ENCODE peak calls at places on chromosomes 7 and 10, in ten cellular contexts. X is BJ; N is cardiac muscle cell; T is H7; V is CD8-positive, alpha-beta T cell; D is left ventricle myocardium inferior; F is fibroblast of lung; G is Panc1; E is aorta; B is GM23338. Y is an unnamed sample.

GRCh38 chr10:27525819-27526218 is 21.7 kb downstream of the RAB18 start:
- DNase-seq in N (peak; percentile 75), F (peak; percentile 53), X (peak; percentile 46), V (no peak), T (no peak), D (no peak), E (no peak), G (no peak), B (no peak), Y (no peak)

GRCh38 chr10:48461623-48462481 is 143.0 kb downstream of the ARHGAP22 start:
- DNase-seq in F (no peak), T (peak; percentile 19), B (no peak), V (no peak), X (no peak), G (no peak), E (no peak), D (no peak), N (no peak), Y (peak; percentile 5)

GRCh38 chr7:135837675-135838074 is 89.1 kb upstream of the FAM180A start:
- DNase-seq in E (no peak), T (no peak), D (no peak), G (no peak), B (no peak), V (no peak), F (no peak), X (no peak), N (no peak), Y (no peak)

GRCh38 chr7:79512269-79512668 is 58.8 kb upstream of the MAGI2 start:
- DNase-seq in B (no peak), N (peak; percentile 15), E (no peak), G (no peak), X (no peak), D (no peak), F (no peak), V (no peak), T (no peak), Y (no peak)

GRCh38 chr10:17474595-17474994 is 20.2 kb upstream of the ST8SIA6 start:
- DNase-seq in F (no peak), B (no peak), N (peak; percentile 45), V (no peak), X (no peak), G (no peak), E (no peak), T (no peak), D (no peak), Y (no peak)

GRCh38 chr7:84939442-84939841 is 247.4 kb downstream of the SEMA3D start:
- DNase-seq in E (no peak), V (no peak), G (no peak), D (no peak), X (no peak), B (no peak), F (no peak), N (no peak), T (no peak), Y (no peak)

GRCh38 chr7:34281260-34281659 is 375.9 kb downstream of the BMPER start:
- DNase-seq in D (no peak), G (no peak), F (no peak), V (no peak), B (peak; percentile 24), X (no peak), N (no peak), E (no peak), T (no peak), Y (no peak)

GRCh38 chr7:83655951-83656556 is 7.1 kb upstream of the SEMA3E start:
- DNase-seq in F (peak; percentile 52), X (no peak), N (peak; percentile 70), B (peak; percentile 67), E (no peak), V (no peak), G (peak; percentile 72), D (no peak), T (peak; percentile 26), Y (peak; percentile 57)

GRCh38 chr10:986881-987634 is 1.2 kb upstream of the GTPBP4 start:
- DNase-seq in V (no peak), G (no peak), B (peak; percentile 39), T (no peak), E (no peak), N (peak; percentile 32), D (no peak), F (peak; percentile 93), X (peak; percentile 81), Y (no peak)

GRCh38 chr7:151598045-151598444 is 78.3 kb upstream of the RHEB start:
- DNase-seq in D (no peak), F (peak; percentile 97), T (no peak), V (no peak), N (peak; percentile 82), B (no peak), X (peak; percentile 59), G (peak; percentile 56), E (no peak), Y (no peak)

GRCh38 chr7:73358590-73359275 is 30.8 kb downstream of the FKBP6 start:
- DNase-seq in E (no peak), F (no peak), V (no peak), N (no peak), X (no peak), T (no peak), D (no peak), B (no peak), G (no peak), Y (no peak)

GRCh38 chr7:1961776-1962276 is 270.9 kb downstream of the MAD1L1 start:
- DNase-seq in D (no peak), V (peak; percentile 66), N (peak; percentile 68), E (no peak), G (no peak), T (no peak), X (peak; percentile 76), F (peak; percentile 98), B (no peak), Y (no peak)

GRCh38 chr10:63866075-63866746 is 345.0 kb downstream of the REEP3 start:
- DNase-seq in D (no peak), B (peak; percentile 91), T (peak; percentile 69), E (peak; percentile 48), N (peak; percentile 77), V (peak; percentile 49), X (no peak), G (peak; percentile 38), F (peak; percentile 39), Y (peak; percentile 53)

GRCh38 chr10:101292194-101293006 is 61.6 kb upstream of the BTRC start:
- DNase-seq in G (no peak), X (no peak), T (peak; percentile 74), B (peak; percentile 47), V (no peak), N (no peak), D (peak; percentile 34), F (peak; percentile 10), E (no peak), Y (no peak)

GRCh38 chr10:101294109-101294508 is 59.9 kb upstream of the BTRC start:
- DNase-seq in D (no peak), G (no peak), V (no peak), N (no peak), B (no peak), E (no peak), T (no peak), F (no peak), X (no peak), Y (no peak)

GRCh38 chr10:101291254-101292193 is 62.3 kb upstream of the LBX1 start:
- DNase-seq in D (peak; percentile 63), V (peak; percentile 53), E (no peak), N (peak; percentile 39), B (peak; percentile 83), X (no peak), T (peak; percentile 94), G (no peak), F (no peak), Y (peak; percentile 69)

GRCh38 chr10:101295266-101295665 is 58.7 kb upstream of the BTRC start:
- DNase-seq in V (no peak), B (no peak), T (no peak), G (no peak), D (no peak), E (no peak), X (no peak), F (no peak), N (no peak), Y (no peak)

GRCh38 chr10:101293007-101293723 is 60.8 kb upstream of the BTRC start:
- DNase-seq in V (no peak), N (no peak), B (peak; percentile 55), G (no peak), F (no peak), X (no peak), E (no peak), T (peak; percentile 69), D (no peak), Y (no peak)
- H3K27me3 ChIP-seq in V (peaks cover 36% of the 10 kb centered on the region), N (peaks cover 60% of the 10 kb centered on the region), B (peaks cover 93% of the 10 kb centered on the region), G (peaks cover 2% of the 10 kb centered on the region), F (peaks cover 37% of the 10 kb centered on the region), X (peaks cover 44% of the 10 kb centered on the region), E (peaks cover 1% of the 10 kb centered on the region), T (peaks cover 72% of the 10 kb centered on the region), D (peaks cover 96% of the 10 kb centered on the region), Y (no peaks in the 10 kb centered on the region)

GRCh38 chr10:34743804-34744203 is 71.3 kb downstream of the PARD3 start:
- DNase-seq in E (peak; percentile 53), N (no peak), F (peak; percentile 61), B (no peak), V (no peak), G (no peak), X (no peak), D (peak; percentile 63), T (no peak), Y (no peak)
- H3K4me3 ChIP-seq in E (no peak overlapping the region), N (no peak overlapping the region), F (no peak overlapping the region), B (no peak overlapping the region), V (no peak overlapping the region), G (no peak overlapping the region), X (no peak overlapping the region), D (peak overlapping the region; percentile 29), T (no peak overlapping the region), Y (no peak overlapping the region)

DNA sequence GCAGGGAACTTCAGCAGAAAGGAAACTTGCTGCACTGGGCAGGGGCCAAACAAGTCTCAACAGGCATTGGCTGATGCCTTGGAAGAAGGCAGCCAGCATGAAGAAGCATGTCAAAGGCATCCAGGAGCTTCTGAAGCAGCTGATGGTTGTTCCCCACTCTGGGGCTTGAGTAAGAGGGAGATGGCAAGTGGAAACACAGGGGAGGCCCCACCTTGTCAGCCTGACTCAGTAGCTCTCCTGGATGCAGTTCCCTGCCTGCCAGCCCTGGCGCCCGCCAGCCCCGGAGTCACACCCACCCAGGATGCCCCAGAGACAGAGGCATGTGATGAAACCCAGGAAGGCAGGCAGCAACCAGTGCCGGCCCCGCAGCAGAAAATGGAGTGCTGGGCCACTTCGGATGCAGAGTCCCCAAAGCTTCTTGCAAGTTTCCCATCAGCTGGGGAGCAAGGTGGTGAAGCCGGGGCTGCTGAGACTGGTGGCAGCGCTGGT is 96.5 kb downstream of the TACC2 start:
- DNase-seq in N (no peak), B (no peak), F (no peak), D (no peak), X (no peak), G (no peak), V (no peak), E (peak; percentile 33), T (no peak), Y (no peak)
- H3K27me3 ChIP-seq in N (no peaks in the 10 kb centered on the region), B (no peaks in the 10 kb centered on the region), F (peaks cover 23% of the 10 kb centered on the region), D (no peaks in the 10 kb centered on the region), X (peaks cover 9% of the 10 kb centered on the region), G (no peaks in the 10 kb centered on the region), V (no peaks in the 10 kb centered on the region), E (no peaks in the 10 kb centered on the region), T (no peaks in the 10 kb centered on the region), Y (no peaks in the 10 kb centered on the region)

DNA sequence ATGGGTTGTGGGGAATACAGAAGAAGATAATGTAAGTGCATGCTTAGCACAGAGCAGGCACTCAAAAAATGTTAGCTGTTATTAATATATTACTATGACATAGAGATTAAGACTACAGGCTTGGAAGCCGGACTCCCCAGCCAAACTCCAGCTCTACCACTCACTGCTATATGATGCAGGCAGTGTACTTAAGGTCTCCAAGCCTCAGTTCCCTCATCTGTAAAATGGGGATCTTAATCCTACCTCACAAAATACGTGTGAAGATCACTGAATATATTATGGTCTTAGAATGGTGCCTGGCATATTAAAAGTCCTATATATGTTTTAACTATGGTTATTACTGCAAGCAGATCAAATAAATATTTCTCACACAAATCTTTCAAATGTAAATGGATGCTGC is 5.2 kb downstream of the PDLIM1 start:
- DNase-seq in N (no peak), V (no peak), F (no peak), T (no peak), B (no peak), X (no peak), G (no peak), E (no peak), D (no peak), Y (no peak)
- H3K4me3 ChIP-seq in N (no peak overlapping the region), V (no peak overlapping the region), F (no peak overlapping the region), T (no peak overlapping the region), B (no peak overlapping the region), X (no peak overlapping the region), G (no peak overlapping the region), E (no peak overlapping the region), D (no peak overlapping the region), Y (no peak overlapping the region)